ENCODE peak calls at places on chromosomes 12 and 14, in six cellular contexts. Y is HCT116, B is GM12878, U is K562, G is H1, Q is HepG2. N is an unnamed sample.

GRCh38 chr14:84555493-84555892 is 974.5 kb upstream of the FLRT2 start:
- DNase-seq in Y (no peak), B (no peak), U (no peak), G (no peak), Q (no peak), N (no peak)

GRCh38 chr12:111149299-111149698 is 219.6 kb downstream of the PHETA1 start:
- DNase-seq in Y (no peak), B (no peak), U (no peak), G (no peak), Q (no peak), N (no peak)

GRCh38 chr12:93186131-93186530 is 191.6 kb upstream of the NUDT4 start:
- DNase-seq in Y (no peak), B (no peak), U (no peak), G (no peak), Q (no peak), N (no peak)

GRCh38 chr12:94545937-94546771 is 86.5 kb upstream of the CEP83 start:
- DNase-seq in Y (peak), B (peak), U (peak), G (peak), Q (peak), N (peak)

GRCh38 chr12:57522887-57523705 is 472 bp downstream of the MBD6 start:
- DNase-seq in Y (no peak), B (no peak), U (peak), G (no peak), Q (no peak), N (no peak)

GRCh38 chr12:44542716-44543115 is 333.4 kb downstream of the NELL2 start:
- DNase-seq in Y (no peak), B (no peak), U (no peak), G (no peak), Q (no peak), N (no peak)

GRCh38 chr12:57280234-57281062 is 29.5 kb upstream of the STAC3 start:
- DNase-seq in Y (peak), B (peak), U (peak), G (no peak), Q (peak), N (no peak)

GRCh38 chr12:83700858-83701257 is 1014.2 kb downstream of the TMTC2 start:
- DNase-seq in Y (no peak), B (no peak), U (no peak), G (no peak), Q (no peak), N (no peak)

GRCh38 chr12:114955414-114956014 is 271.5 kb upstream of the TBX3 start:
- DNase-seq in Y (no peak), B (no peak), U (no peak), G (no peak), Q (no peak), N (no peak)

GRCh38 chr12:104094284-104094683 is 30.0 kb downstream of the HCFC2 start:
- DNase-seq in Y (no peak), B (no peak), U (no peak), G (no peak), Q (no peak), N (no peak)

GRCh38 chr12:752673-753400 is 458 bp downstream of the WNK1 start:
- DNase-seq in Y (no peak), B (no peak), U (peak), G (no peak), Q (no peak), N (peak)

GRCh38 chr12:40031965-40032364 is 73.9 kb downstream of the SLC2A13 start:
- DNase-seq in Y (no peak), B (no peak), U (no peak), G (no peak), Q (no peak), N (no peak)

GRCh38 chr14:28754209-28754985 is 12.2 kb upstream of the FOXG1 start:
- DNase-seq in Y (no peak), B (peak), U (peak), G (no peak), Q (peak), N (peak)

GRCh38 chr14:90523544-90523943 is 126.7 kb downstream of the CALM1 start:
- DNase-seq in Y (no peak), B (no peak), U (no peak), G (no peak), Q (no peak), N (no peak)

GRCh38 chr14:44154889-44155288 is 352.2 kb downstream of the FSCB start:
- DNase-seq in Y (no peak), B (no peak), U (no peak), G (no peak), Q (no peak), N (no peak)

GRCh38 chr14:55129428-55130193 is 559 bp downstream of the LGALS3 start:
- DNase-seq in Y (no peak), B (no peak), U (peak), G (no peak), Q (peak), N (peak)

GRCh38 chr12:10128687-10129086 is 1.3 kb downstream of the CLEC7A start:
- DNase-seq in Y (no peak), B (no peak), U (no peak), G (no peak), Q (no peak), N (no peak)

GRCh38 chr14:61034416-61035100 is 53.5 kb downstream of the SLC38A6 start:
- DNase-seq in Y (no peak), B (peak), U (no peak), G (no peak), Q (no peak), N (no peak)

GRCh38 chr12:16225692-16226091 is 51.8 kb downstream of the SLC15A5 start:
- DNase-seq in Y (no peak), B (no peak), U (no peak), G (no peak), Q (no peak), N (no peak)

GRCh38 chr12:93803408-93803807 is 126.2 kb downstream of the CRADD start:
- DNase-seq in Y (no peak), B (no peak), U (no peak), G (no peak), Q (no peak), N (no peak)

GRCh38 chr12:111437816-111438454 is 32.2 kb downstream of the SH2B3 start:
- DNase-seq in Y (no peak), B (no peak), U (no peak), G (no peak), Q (no peak), N (no peak)

GRCh38 chr12:100789146-100789545 is 5.4 kb upstream of the ANO4 start:
- DNase-seq in Y (no peak), B (no peak), U (no peak), G (no peak), Q (no peak), N (no peak)

GRCh38 chr14:42057176-42057575 is 450.5 kb downstream of the LRFN5 start:
- DNase-seq in Y (no peak), B (no peak), U (no peak), G (no peak), Q (no peak), N (no peak)

GRCh38 chr12:59695379-59695778 is 99.5 kb downstream of the SLC16A7 start:
- DNase-seq in Y (no peak), B (no peak), U (no peak), G (no peak), Q (no peak), N (no peak)

GRCh38 chr12:86018361-86018760 is 144.3 kb downstream of the NTS start:
- DNase-seq in Y (no peak), B (no peak), U (no peak), G (no peak), Q (no peak), N (no peak)

GRCh38 chr12:6851153-6851920 is at the start of gene CDCA3:
- DNase-seq in Y (peak), B (peak), U (peak), G (no peak), Q (peak), N (peak)

GRCh38 chr14:65277027-65277426 is 135.5 kb upstream of the FUT8 start:
- DNase-seq in Y (no peak), B (no peak), U (no peak), G (no peak), Q (no peak), N (no peak)

GRCh38 chr12:49540229-49541139 is 1.7 kb downstream of the KCNH3 start:
- DNase-seq in Y (no peak), B (no peak), U (no peak), G (no peak), Q (no peak), N (peak)

GRCh38 chr14:61690982-61691381 is 4.3 kb upstream of the HIF1A start:
- DNase-seq in Y (no peak), B (no peak), U (no peak), G (no peak), Q (no peak), N (no peak)

GRCh38 chr12:42798811-42799438 is 209.4 kb upstream of the PRICKLE1 start:
- DNase-seq in Y (no peak), B (no peak), U (no peak), G (no peak), Q (no peak), N (no peak)

GRCh38 chr12:43111608-43112007 is 440.4 kb downstream of the ADAMTS20 start:
- DNase-seq in Y (no peak), B (peak), U (no peak), G (no peak), Q (no peak), N (no peak)

GRCh38 chr12:80780746-80781145 is 64.0 kb downstream of the MYF5 start:
- DNase-seq in Y (no peak), B (no peak), U (no peak), G (no peak), Q (peak), N (no peak)
- H2AFZ ChIP-seq in Y (no peak), B (no peak), U (no peak), G (no peak), Q (no peak), N (no peak)

GRCh38 chr12:31479516-31480210 is 111.3 kb downstream of the DENND5B start:
- DNase-seq in Y (no peak), B (no peak), U (no peak), G (no peak), Q (no peak), N (no peak)
- H3K4me2 ChIP-seq in Y (no peak), B (peak), U (no peak), G (no peak), Q (no peak), N (no peak)

GRCh38 chr14:69458350-69458749 is 26.2 kb upstream of the PLEKHD1 start:
- DNase-seq in Y (no peak), B (no peak), U (no peak), G (no peak), Q (no peak), N (no peak)

GRCh38 chr14:69464829-69465228 is 19.7 kb upstream of the PLEKHD1 start:
- DNase-seq in Y (no peak), B (no peak), U (no peak), G (no peak), Q (no peak), N (peak)

GRCh38 chr14:69464379-69464778 is 20.1 kb upstream of the PLEKHD1 start:
- DNase-seq in Y (no peak), B (no peak), U (no peak), G (no peak), Q (no peak), N (no peak)

GRCh38 chr14:69459122-69459521 is 25.4 kb upstream of the PLEKHD1 start:
- DNase-seq in Y (no peak), B (no peak), U (no peak), G (no peak), Q (no peak), N (no peak)

DNA sequence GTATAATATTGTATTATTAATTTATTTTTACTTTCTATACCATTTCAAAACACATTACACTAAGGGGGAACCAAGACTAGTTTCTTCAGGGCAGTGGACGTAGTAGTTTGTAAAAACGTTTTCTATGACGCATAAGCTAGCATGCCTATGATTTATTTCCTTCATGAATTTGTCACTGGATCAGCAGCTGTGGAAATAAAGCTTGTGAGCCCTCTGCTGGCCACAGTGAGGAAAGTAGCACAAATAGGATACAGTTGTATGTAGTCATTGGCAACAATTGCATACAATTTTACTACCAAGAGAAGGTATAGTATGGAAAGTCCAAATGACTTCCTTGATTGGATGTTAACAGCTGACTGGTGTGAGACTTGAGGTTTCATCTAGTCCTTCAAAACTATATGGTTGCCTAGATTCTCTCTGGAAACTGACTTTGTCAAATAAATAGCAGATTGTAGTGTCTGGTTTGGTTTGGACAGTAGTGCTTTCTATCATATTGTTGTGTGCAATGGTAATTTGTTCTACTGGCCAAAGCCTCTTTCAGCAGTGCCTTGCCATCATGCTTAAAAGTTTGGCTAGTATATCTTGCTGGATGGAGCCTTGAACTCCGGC is 24.3 kb upstream of the PLEKHD1 start:
- DNase-seq in Y (peak), B (peak), U (peak), G (no peak), Q (peak), N (peak)
- TF ChIP-seq SIN3A in Y (no peak), B (no peak), U (no peak), G (no peak), Q (no peak), N (no peak)

DNA sequence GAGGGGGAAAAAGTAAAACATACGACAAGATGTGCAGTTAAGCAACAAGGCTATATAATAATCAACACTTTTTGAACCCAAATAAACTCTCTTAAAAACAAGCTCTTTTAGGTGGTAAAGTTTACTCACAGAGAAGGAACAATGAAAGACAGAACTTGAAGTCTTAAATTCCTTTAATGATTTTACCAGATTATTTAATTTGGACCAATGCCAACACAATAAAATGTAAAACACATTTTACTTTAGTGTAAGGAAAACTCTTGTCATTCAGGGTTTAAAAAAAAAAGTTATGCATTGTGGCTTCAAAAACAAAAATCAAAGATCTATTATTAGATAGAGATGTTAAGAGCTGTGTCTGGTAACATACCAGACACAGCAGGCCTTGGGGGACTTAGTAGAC is 13.1 kb downstream of the TSPAN8 start:
- DNase-seq in Y (no peak), B (no peak), U (no peak), G (no peak), Q (no peak), N (no peak)
- H2AFZ ChIP-seq in Y (no peak), B (no peak), U (no peak), G (no peak), Q (no peak), N (no peak)

GRCh38 chr12:67515679-67516363 is 132.7 kb upstream of the DYRK2 start:
- DNase-seq in Y (no peak), B (peak), U (no peak), G (no peak), Q (no peak), N (no peak)

GRCh38 chr12:67522222-67522621 is 126.3 kb upstream of the DYRK2 start:
- DNase-seq in Y (no peak), B (no peak), U (no peak), G (no peak), Q (no peak), N (no peak)

GRCh38 chr12:67517181-67517887 is 131.2 kb upstream of the DYRK2 start:
- DNase-seq in Y (peak), B (no peak), U (no peak), G (no peak), Q (no peak), N (no peak)

GRCh38 chr12:67520611-67521010 is 127.9 kb upstream of the DYRK2 start:
- DNase-seq in Y (no peak), B (no peak), U (no peak), G (no peak), Q (no peak), N (no peak)

DNA sequence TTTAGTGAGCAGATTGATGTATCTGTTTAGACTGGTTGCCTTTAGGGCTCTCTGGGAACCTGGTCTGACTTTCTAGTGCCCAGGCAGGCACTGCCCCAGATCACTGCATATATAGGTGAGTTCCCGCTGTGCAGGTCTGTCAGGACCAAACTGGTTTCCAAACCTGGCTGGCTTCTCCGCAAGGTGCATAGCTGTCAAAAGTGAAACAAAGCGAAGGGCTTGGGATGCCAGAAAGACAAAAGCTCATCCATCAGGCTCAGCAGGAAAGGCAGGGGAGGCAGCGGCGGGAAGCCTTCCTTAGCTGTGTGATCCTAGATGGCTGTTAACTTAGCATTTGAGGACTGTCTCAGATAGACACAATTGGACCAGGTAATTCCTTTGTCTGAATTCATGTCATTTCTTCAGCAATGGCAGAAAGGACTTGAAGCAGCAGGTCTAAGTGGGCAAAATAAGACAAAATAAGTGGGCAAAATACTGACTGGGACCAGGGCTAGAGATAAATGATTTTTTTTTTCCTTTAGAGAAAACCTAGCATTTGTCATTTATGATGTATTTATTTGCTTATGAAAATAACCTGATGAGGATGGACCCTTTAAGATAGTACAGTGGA is 128.6 kb upstream of the DYRK2 start:
- DNase-seq in Y (no peak), B (no peak), U (no peak), G (peak), Q (no peak), N (no peak)
- H3K4me2 ChIP-seq in Y (no peak), B (no peak), U (no peak), G (peak), Q (no peak), N (no peak)

GRCh38 chr12:113222730-113223531 is 1.7 kb downstream of the TPCN1 start:
- DNase-seq in Y (no peak), B (no peak), U (no peak), G (no peak), Q (peak), N (no peak)
- TF ChIP-seq SIN3A in Y (no peak), B (no peak), U (no peak), G (no peak), Q (no peak), N (no peak)

DNA sequence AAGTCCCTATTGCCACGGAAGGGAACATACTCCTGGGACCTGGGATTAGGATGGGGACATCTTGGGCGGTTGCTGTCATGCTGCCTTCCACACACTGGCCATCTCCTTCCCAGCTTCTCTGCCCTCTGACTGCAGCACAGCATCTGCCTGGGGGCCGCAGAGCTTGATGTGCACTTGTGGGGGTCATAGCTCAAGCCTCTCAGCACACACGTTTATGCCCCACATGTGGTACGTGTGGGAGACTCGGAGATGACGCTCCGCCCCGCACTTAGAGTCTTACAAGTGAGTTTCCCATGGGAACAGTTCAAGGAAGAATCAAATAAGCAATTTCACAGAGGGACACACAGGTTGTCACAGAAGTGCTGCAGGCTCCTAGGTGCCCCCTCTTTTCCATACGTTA is 8.6 kb downstream of the ACADS start:
- DNase-seq in Y (no peak), B (no peak), U (no peak), G (no peak), Q (no peak), N (no peak)
- H2AFZ ChIP-seq in Y (no peak), B (no peak), U (no peak), G (no peak), Q (no peak), N (no peak)

GRCh38 chr12:102821149-102821548 is 95.9 kb downstream of the PAH start:
- DNase-seq in Y (no peak), B (no peak), U (no peak), G (no peak), Q (no peak), N (no peak)

GRCh38 chr12:102814691-102815367 is 102.2 kb downstream of the PAH start:
- DNase-seq in Y (no peak), B (no peak), U (no peak), G (no peak), Q (no peak), N (no peak)

GRCh38 chr12:102811125-102811737 is 105.8 kb downstream of the PAH start:
- DNase-seq in Y (peak), B (no peak), U (peak), G (no peak), Q (peak), N (peak)

GRCh38 chr12:102816816-102817434 is 100.1 kb downstream of the PAH start:
- DNase-seq in Y (peak), B (no peak), U (peak), G (no peak), Q (peak), N (peak)
- H3K4me2 ChIP-seq in Y (no peak), B (no peak), U (no peak), G (no peak), Q (no peak), N (no peak)

DNA sequence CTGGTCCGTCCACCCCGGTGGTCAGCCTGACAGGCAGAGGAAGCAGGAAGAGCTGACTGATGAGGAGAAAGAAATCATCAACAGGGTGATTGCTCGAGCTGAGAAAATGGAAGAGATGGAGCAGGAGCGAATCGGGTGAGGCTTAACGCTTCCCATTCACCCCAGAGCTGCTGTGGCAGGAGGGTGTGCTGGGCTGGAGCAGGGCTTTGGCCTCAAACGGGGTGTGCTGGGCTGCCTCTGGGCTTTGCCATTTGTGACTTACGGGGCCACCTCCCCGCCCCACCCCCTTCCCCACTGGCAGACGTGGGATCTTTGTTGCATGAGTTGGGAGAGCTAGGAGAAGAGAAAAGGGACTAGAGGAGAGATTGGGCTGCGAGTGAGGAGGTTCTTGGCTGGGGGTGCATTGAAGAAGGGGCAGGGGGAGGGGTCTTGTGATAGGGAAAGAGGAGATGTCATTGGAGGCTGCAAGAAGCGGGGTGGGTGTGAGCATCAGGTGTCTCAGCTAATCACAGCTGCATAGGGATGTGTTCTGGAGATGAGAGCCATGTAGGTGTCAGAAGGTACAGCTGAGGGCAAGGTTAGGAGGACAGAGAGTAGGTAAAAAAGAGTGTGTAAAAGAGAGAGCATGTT is 56.3 kb downstream of the RPH3A start:
- DNase-seq in Y (no peak), B (no peak), U (no peak), G (no peak), Q (no peak), N (no peak)
- TF ChIP-seq SIN3A in Y (no peak), B (no peak), U (no peak), G (no peak), Q (no peak), N (no peak)

N was measured in SK-N-SH.